ENCODE peak calls at places on chromosomes 3 and 15, in six cellular contexts. P is GM12865; C is activated CD4-positive, alpha-beta T cell treated with anti-CD3 and anti-CD28 coated beads, Interleukin-2, amount 50 U/mL, for 24 hours; J is substantia nigra; V is HT1080; D is coronary artery. G is an unnamed sample.

GRCh38 chr15:75696303-75696657 is 16.4 kb downstream of the CSPG4 start:
- DNase-seq in D (no peak), J (no peak), P (peak; percentile 41), C (no peak), V (no peak), G (no peak)

GRCh38 chr3:108940568-108941285 is 13.0 kb downstream of the GUCA1C start:
- DNase-seq in V (no peak), D (no peak), J (no peak), P (no peak), C (no peak), G (no peak)

GRCh38 chr3:36696799-36697198 is 67.6 kb downstream of the DCLK3 start:
- DNase-seq in P (no peak), V (no peak), C (no peak), D (no peak), J (no peak), G (no peak)

GRCh38 chr15:56989411-56989924 is 71.0 kb downstream of the TCF12 start:
- DNase-seq in C (no peak), P (peak; percentile 4), D (no peak), J (no peak), V (no peak), G (no peak)

GRCh38 chr3:134804508-134805480 is 9.7 kb downstream of the EPHB1 start:
- DNase-seq in J (no peak), V (no peak), C (no peak), P (no peak), D (peak; percentile 66), G (no peak)

GRCh38 chr15:63973212-63974009 is 72.9 kb downstream of the DAPK2 start:
- DNase-seq in P (no peak), J (no peak), D (no peak), V (no peak), C (no peak), G (no peak)

GRCh38 chr3:105806361-105806760 is 62.5 kb downstream of the CBLB start:
- DNase-seq in C (no peak), J (no peak), V (peak; percentile 87), D (no peak), P (peak; percentile 40), G (no peak)

GRCh38 chr3:61417352-61417751 is 144.0 kb upstream of the PTPRG start:
- DNase-seq in D (no peak), P (no peak), J (no peak), V (no peak), C (no peak), G (no peak)

GRCh38 chr15:85559530-85559929 is 179.1 kb downstream of the AKAP13 start:
- DNase-seq in J (no peak), P (no peak), D (no peak), C (no peak), V (no peak), G (no peak)